ENCODE peak calls at places on chromosomes 1 and 21, in five cellular contexts. One of them, this sample, is unnamed.

GRCh38 chr21:41953831-41954653 is at the start of gene C2CD2:
- DNase-seq in WTC11: peak
- DNase-seq in body of pancreas: peak
- DNase-seq in endothelial cell: peak
- DNase-seq in HFFc6: peak
- DNase-seq in this sample: peak

GRCh38 chr1:181655756-181656155 is 172.4 kb downstream of the CACNA1E start:
- DNase-seq in WTC11: no peak
- DNase-seq in body of pancreas: no peak
- DNase-seq in endothelial cell: no peak
- DNase-seq in HFFc6: no peak
- DNase-seq in this sample: no peak

GRCh38 chr1:94754570-94754969 is 65.6 kb upstream of the SLC44A3 start:
- DNase-seq in WTC11: no peak
- DNase-seq in body of pancreas: no peak
- DNase-seq in endothelial cell: no peak
- DNase-seq in HFFc6: no peak
- DNase-seq in this sample: no peak

GRCh38 chr1:44305962-44306422 is 49.1 kb downstream of the ERI3 start:
- DNase-seq in WTC11: no peak
- DNase-seq in body of pancreas: no peak
- DNase-seq in endothelial cell: no peak
- DNase-seq in HFFc6: no peak
- DNase-seq in this sample: no peak

GRCh38 chr21:37936010-37936785 is 19.9 kb upstream of the KCNJ6 start:
- DNase-seq in WTC11: no peak
- DNase-seq in body of pancreas: no peak
- DNase-seq in endothelial cell: no peak
- DNase-seq in HFFc6: no peak
- DNase-seq in this sample: no peak

GRCh38 chr1:69103705-69104385 is 463.9 kb upstream of the LRRC7 start:
- DNase-seq in WTC11: no peak
- DNase-seq in body of pancreas: no peak
- DNase-seq in endothelial cell: no peak
- DNase-seq in HFFc6: no peak
- DNase-seq in this sample: no peak

GRCh38 chr1:72636636-72637035 is 354.3 kb upstream of the NEGR1 start:
- DNase-seq in WTC11: no peak
- DNase-seq in body of pancreas: no peak
- DNase-seq in endothelial cell: no peak
- DNase-seq in HFFc6: no peak
- DNase-seq in this sample: no peak

GRCh38 chr21:14308234-14308633 is 74.7 kb downstream of the HSPA13 start:
- DNase-seq in WTC11: no peak
- DNase-seq in body of pancreas: no peak
- DNase-seq in endothelial cell: no peak
- DNase-seq in HFFc6: no peak
- DNase-seq in this sample: no peak

GRCh38 chr1:168726311-168726710 is 2.7 kb downstream of the DPT start:
- DNase-seq in WTC11: no peak
- DNase-seq in body of pancreas: no peak
- DNase-seq in endothelial cell: no peak
- DNase-seq in HFFc6: no peak
- DNase-seq in this sample: no peak

GRCh38 chr1:244297616-244298015 is 154.1 kb downstream of the ADSS2 start:
- DNase-seq in WTC11: no peak
- DNase-seq in body of pancreas: no peak
- DNase-seq in endothelial cell: no peak
- DNase-seq in HFFc6: no peak
- DNase-seq in this sample: no peak

GRCh38 chr1:160359559-160360226 is 7.2 kb upstream of the NHLH1 start:
- DNase-seq in WTC11: no peak
- DNase-seq in body of pancreas: no peak
- DNase-seq in endothelial cell: no peak
- DNase-seq in HFFc6: no peak
- DNase-seq in this sample: no peak

GRCh38 chr1:155080250-155081228 is 1.9 kb downstream of the EFNA3 start:
- DNase-seq in WTC11: peak
- DNase-seq in body of pancreas: no peak
- DNase-seq in endothelial cell: peak
- DNase-seq in HFFc6: no peak
- DNase-seq in this sample: no peak

GRCh38 chr1:172499636-172500141 is 33.3 kb upstream of the SUCO start:
- DNase-seq in WTC11: no peak
- DNase-seq in body of pancreas: peak
- DNase-seq in endothelial cell: no peak
- DNase-seq in HFFc6: peak
- DNase-seq in this sample: no peak

GRCh38 chr21:28822064-28822402 is 170.6 kb downstream of the LTN1 start:
- DNase-seq in WTC11: no peak
- DNase-seq in body of pancreas: no peak
- DNase-seq in endothelial cell: no peak
- DNase-seq in HFFc6: no peak
- DNase-seq in this sample: no peak

GRCh38 chr1:103275725-103276124 is 167.4 kb upstream of the COL11A1 start:
- DNase-seq in WTC11: no peak
- DNase-seq in body of pancreas: no peak
- DNase-seq in endothelial cell: no peak
- DNase-seq in HFFc6: no peak
- DNase-seq in this sample: no peak

GRCh38 chr21:17083084-17083483 is 429.8 kb upstream of the CXADR start:
- DNase-seq in WTC11: no peak
- DNase-seq in body of pancreas: no peak
- DNase-seq in endothelial cell: no peak
- DNase-seq in HFFc6: no peak
- DNase-seq in this sample: no peak

GRCh38 chr1:209570757-209571156 is 12.8 kb upstream of the CAMK1G start:
- DNase-seq in WTC11: no peak
- DNase-seq in body of pancreas: no peak
- DNase-seq in endothelial cell: no peak
- DNase-seq in HFFc6: no peak
- DNase-seq in this sample: no peak

GRCh38 chr1:212098771-212099170 is 63.2 kb downstream of the DTL start:
- DNase-seq in WTC11: no peak
- DNase-seq in body of pancreas: no peak
- DNase-seq in endothelial cell: no peak
- DNase-seq in HFFc6: no peak
- DNase-seq in this sample: no peak

GRCh38 chr21:26555554-26555953 is 17.5 kb downstream of the CYYR1 start:
- DNase-seq in WTC11: no peak
- DNase-seq in body of pancreas: no peak
- DNase-seq in endothelial cell: no peak
- DNase-seq in HFFc6: no peak
- DNase-seq in this sample: no peak

GRCh38 chr1:178337091-178337726 is 159.6 kb downstream of the CLEC20A start:
- DNase-seq in WTC11: no peak
- DNase-seq in body of pancreas: no peak
- DNase-seq in endothelial cell: no peak
- DNase-seq in HFFc6: no peak
- DNase-seq in this sample: no peak

GRCh38 chr1:200896571-200897187 is 2.0 kb downstream of the INAVA start:
- DNase-seq in WTC11: no peak
- DNase-seq in body of pancreas: peak
- DNase-seq in endothelial cell: no peak
- DNase-seq in HFFc6: no peak
- DNase-seq in this sample: peak

GRCh38 chr21:31875424-31876097 is 2.7 kb downstream of the HUNK start:
- DNase-seq in WTC11: no peak
- DNase-seq in body of pancreas: peak
- DNase-seq in endothelial cell: no peak
- DNase-seq in HFFc6: no peak
- DNase-seq in this sample: no peak

GRCh38 chr1:89085781-89086180 is 20.8 kb upstream of the GBP1 start:
- DNase-seq in WTC11: peak
- DNase-seq in body of pancreas: peak
- DNase-seq in endothelial cell: no peak
- DNase-seq in HFFc6: no peak
- DNase-seq in this sample: no peak

GRCh38 chr1:175369696-175370095 is 177.1 kb upstream of the KIAA0040 start:
- DNase-seq in WTC11: no peak
- DNase-seq in body of pancreas: no peak
- DNase-seq in endothelial cell: no peak
- DNase-seq in HFFc6: no peak
- DNase-seq in this sample: no peak

GRCh38 chr1:206506803-206507394 is 432 bp upstream of the RASSF5 start:
- DNase-seq in WTC11: peak
- DNase-seq in body of pancreas: no peak
- DNase-seq in endothelial cell: peak
- DNase-seq in HFFc6: no peak
- DNase-seq in this sample: peak

GRCh38 chr1:230938924-230939368 is 39.7 kb downstream of the TTC13 start:
- DNase-seq in WTC11: no peak
- DNase-seq in body of pancreas: no peak
- DNase-seq in endothelial cell: no peak
- DNase-seq in HFFc6: no peak
- DNase-seq in this sample: no peak

GRCh38 chr1:234619071-234619480 is 9.1 kb upstream of the IRF2BP2 start:
- DNase-seq in WTC11: no peak
- DNase-seq in body of pancreas: no peak
- DNase-seq in endothelial cell: no peak
- DNase-seq in HFFc6: no peak
- DNase-seq in this sample: no peak

GRCh38 chr1:67897270-67897949 is 64.1 kb upstream of the GNG12 start:
- DNase-seq in WTC11: no peak
- DNase-seq in body of pancreas: no peak
- DNase-seq in endothelial cell: no peak
- DNase-seq in HFFc6: no peak
- DNase-seq in this sample: no peak

GRCh38 chr1:234602334-234603220 is 7.4 kb downstream of the IRF2BP2 start:
- DNase-seq in WTC11: no peak
- DNase-seq in body of pancreas: peak
- DNase-seq in endothelial cell: no peak
- DNase-seq in HFFc6: peak
- DNase-seq in this sample: no peak

GRCh38 chr1:156399355-156400125 is 30.5 kb downstream of the RHBG start:
- DNase-seq in WTC11: no peak
- DNase-seq in body of pancreas: no peak
- DNase-seq in endothelial cell: no peak
- DNase-seq in HFFc6: no peak
- DNase-seq in this sample: no peak

GRCh38 chr1:229991724-229992333 is 75.2 kb upstream of the GALNT2 start:
- DNase-seq in WTC11: no peak
- DNase-seq in body of pancreas: no peak
- DNase-seq in endothelial cell: no peak
- DNase-seq in HFFc6: no peak
- DNase-seq in this sample: no peak

GRCh38 chr1:242890211-242890741 is 364.8 kb downstream of the CEP170 start:
- DNase-seq in WTC11: peak
- DNase-seq in body of pancreas: no peak
- DNase-seq in endothelial cell: peak
- DNase-seq in HFFc6: no peak
- DNase-seq in this sample: no peak

GRCh38 chr1:6438047-6438525 is 13.5 kb downstream of the ESPN start:
- DNase-seq in WTC11: peak
- DNase-seq in body of pancreas: peak
- DNase-seq in endothelial cell: peak
- DNase-seq in HFFc6: peak
- DNase-seq in this sample: peak

GRCh38 chr21:42377211-42377950 is 11.0 kb upstream of the TFF1 start:
- DNase-seq in WTC11: no peak
- DNase-seq in body of pancreas: no peak
- DNase-seq in endothelial cell: no peak
- DNase-seq in HFFc6: no peak
- DNase-seq in this sample: no peak

GRCh38 chr1:175892686-175893085 is 149.3 kb upstream of the TNR start:
- DNase-seq in WTC11: no peak
- DNase-seq in body of pancreas: no peak
- DNase-seq in endothelial cell: no peak
- DNase-seq in HFFc6: no peak
- DNase-seq in this sample: no peak

GRCh38 chr1:61198554-61198953 is 116.2 kb downstream of the NFIA start:
- DNase-seq in WTC11: no peak
- DNase-seq in body of pancreas: no peak
- DNase-seq in endothelial cell: no peak
- DNase-seq in HFFc6: no peak
- DNase-seq in this sample: no peak

GRCh38 chr1:31588751-31589515 is 12.6 kb downstream of the TINAGL1 start:
- DNase-seq in WTC11: peak
- DNase-seq in body of pancreas: peak
- DNase-seq in endothelial cell: peak
- DNase-seq in HFFc6: no peak
- DNase-seq in this sample: no peak

DNA sequence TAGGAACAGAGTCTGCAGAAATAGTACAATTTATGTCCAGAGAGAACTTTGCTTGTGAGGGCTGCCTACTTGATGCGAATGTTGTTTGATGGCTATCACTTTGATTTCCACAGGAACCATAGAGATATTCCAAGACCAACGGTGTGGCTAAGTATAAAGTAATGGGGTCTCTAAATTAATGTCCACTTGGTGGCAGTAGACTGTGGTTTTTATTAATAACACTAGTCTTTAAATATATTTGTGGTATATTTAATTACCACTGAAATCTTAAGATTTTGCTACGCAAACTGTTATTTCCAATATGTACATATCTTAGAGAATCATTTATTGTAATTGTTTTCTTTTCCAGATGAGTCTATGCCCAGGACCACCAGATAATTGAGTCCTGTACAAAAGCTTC is 647.9 kb downstream of the PLA2G4A start:
- DNase-seq in WTC11: no peak
- DNase-seq in body of pancreas: no peak
- DNase-seq in endothelial cell: no peak
- DNase-seq in HFFc6: no peak
- DNase-seq in this sample: no peak
- TF ChIP-seq CTCF in WTC11: peak
- TF ChIP-seq CTCF in body of pancreas: no peak
- TF ChIP-seq CTCF in endothelial cell: peak
- TF ChIP-seq CTCF in HFFc6: peak
- TF ChIP-seq CTCF in this sample: no peak

GRCh38 chr1:27726173-27726793 is 522 bp downstream of the FAM76A start:
- DNase-seq in WTC11: peak
- DNase-seq in body of pancreas: peak
- DNase-seq in endothelial cell: peak
- DNase-seq in HFFc6: peak
- DNase-seq in this sample: peak
- TF ChIP-seq CTCF in WTC11: no peak
- TF ChIP-seq CTCF in body of pancreas: no peak
- TF ChIP-seq CTCF in endothelial cell: no peak
- TF ChIP-seq CTCF in HFFc6: no peak
- TF ChIP-seq CTCF in this sample: no peak

GRCh38 chr1:162388615-162389014 is 7.1 kb downstream of the C1orf226 start:
- DNase-seq in WTC11: no peak
- DNase-seq in body of pancreas: no peak
- DNase-seq in endothelial cell: no peak
- DNase-seq in HFFc6: no peak
- DNase-seq in this sample: no peak
- TF ChIP-seq CTCF in WTC11: no peak
- TF ChIP-seq CTCF in body of pancreas: no peak
- TF ChIP-seq CTCF in endothelial cell: no peak
- TF ChIP-seq CTCF in HFFc6: no peak
- TF ChIP-seq CTCF in this sample: no peak

GRCh38 chr1:50271968-50272578 is 151.2 kb downstream of the DMRTA2 start:
- DNase-seq in WTC11: peak
- DNase-seq in body of pancreas: peak
- DNase-seq in endothelial cell: peak
- DNase-seq in HFFc6: no peak
- DNase-seq in this sample: no peak
- TF ChIP-seq CTCF in WTC11: peak
- TF ChIP-seq CTCF in body of pancreas: no peak
- TF ChIP-seq CTCF in endothelial cell: peak
- TF ChIP-seq CTCF in HFFc6: peak
- TF ChIP-seq CTCF in this sample: peak

GRCh38 chr1:8464987-8465386 is 147.1 kb downstream of the SLC45A1 start:
- DNase-seq in WTC11: no peak
- DNase-seq in body of pancreas: no peak
- DNase-seq in endothelial cell: no peak
- DNase-seq in HFFc6: no peak
- DNase-seq in this sample: no peak
- TF ChIP-seq CTCF in WTC11: no peak
- TF ChIP-seq CTCF in body of pancreas: no peak
- TF ChIP-seq CTCF in endothelial cell: no peak
- TF ChIP-seq CTCF in HFFc6: no peak
- TF ChIP-seq CTCF in this sample: peak